ENCODE peak calls at places on chromosomes 5 and 9, in four cellular contexts. Q, D, L and B are unnamed samples.

GRCh38 chr9:97993000-97993399 is 9.9 kb downstream of the ANP32B start:
- DNase-seq in Q (no peak), D (no peak), L (no peak), B (no peak)

GRCh38 chr5:77073667-77074066 is 13.4 kb downstream of the ZBED3 start:
- DNase-seq in Q (peak), D (no peak), L (no peak), B (no peak)

GRCh38 chr9:125409637-125410521 is 148.3 kb downstream of the GAPVD1 start:
- DNase-seq in Q (peak), D (no peak), L (peak), B (no peak)

GRCh38 chr9:135137398-135137832 is 49.9 kb downstream of the OLFM1 start:
- DNase-seq in Q (no peak), D (no peak), L (no peak), B (no peak)

GRCh38 chr5:76579166-76579765 is 43.9 kb downstream of the F2RL2 start:
- DNase-seq in Q (no peak), D (no peak), L (no peak), B (no peak)

GRCh38 chr5:99331061-99331460 is 402.3 kb upstream of the CHD1 start:
- DNase-seq in Q (no peak), D (no peak), L (no peak), B (no peak)

GRCh38 chr5:156402387-156402921 is 75.5 kb downstream of the SGCD start:
- DNase-seq in Q (no peak), D (no peak), L (no peak), B (no peak)

GRCh38 chr5:81852277-81853004 is 101.5 kb upstream of the SSBP2 start:
- DNase-seq in Q (no peak), D (peak), L (peak), B (peak)

GRCh38 chr5:79573983-79574890 is 38.0 kb upstream of the TENT2 start:
- DNase-seq in Q (no peak), D (no peak), L (no peak), B (no peak)

GRCh38 chr9:126125577-126125976 is 201.1 kb upstream of the MVB12B start:
- DNase-seq in Q (no peak), D (no peak), L (no peak), B (no peak)

GRCh38 chr9:27117489-27118135 is 8.6 kb downstream of the TEK start:
- DNase-seq in Q (peak), D (peak), L (no peak), B (peak)

GRCh38 chr9:15146121-15146820 is 160.7 kb downstream of the TTC39B start:
- DNase-seq in Q (no peak), D (no peak), L (no peak), B (no peak)

GRCh38 chr9:15147471-15147870 is 159.5 kb downstream of the TTC39B start:
- DNase-seq in Q (no peak), D (no peak), L (no peak), B (no peak)

GRCh38 chr9:15144567-15145174 is 162.3 kb downstream of the TTC39B start:
- DNase-seq in Q (no peak), D (no peak), L (no peak), B (no peak)

GRCh38 chr9:15139467-15139866 is 167.5 kb downstream of the TTC39B start:
- DNase-seq in Q (no peak), D (no peak), L (no peak), B (no peak)

GRCh38 chr9:15142903-15143534 is 164.0 kb downstream of the TTC39B start:
- DNase-seq in Q (peak), D (no peak), L (no peak), B (no peak)
- H3K4me3 ChIP-seq in Q (no peak), D (no peak), L (no peak), B (no peak)

DNA sequence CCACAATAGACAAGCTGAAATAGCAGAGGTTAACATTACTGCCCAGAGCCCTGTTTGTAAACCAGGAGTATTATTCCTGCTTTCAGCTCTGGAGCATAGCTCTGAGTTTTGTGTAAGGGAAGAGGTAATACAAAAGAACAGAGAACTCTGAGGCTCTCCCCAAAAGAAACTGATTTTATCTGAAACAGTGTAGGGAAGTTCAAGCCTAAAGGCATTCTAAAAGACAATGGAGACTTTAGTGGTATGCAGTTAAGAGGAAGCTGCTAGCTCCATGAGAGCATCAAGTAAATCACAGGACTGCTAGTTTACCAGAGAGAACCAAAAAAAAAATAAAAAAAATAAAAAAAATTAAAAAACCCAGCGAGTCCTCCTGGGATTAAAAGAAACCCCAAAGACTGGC is 146.6 kb upstream of the PCSK5 start:
- DNase-seq in Q (no peak), D (no peak), L (no peak), B (no peak)
- TF ChIP-seq CTCF in Q (no peak), D (no peak), L (no peak), B (no peak)

GRCh38 chr5:179297026-179297425 is 48.2 kb downstream of the ADAMTS2 start:
- DNase-seq in Q (no peak), D (no peak), L (no peak), B (no peak)
- H3K27ac ChIP-seq in Q (no peak), D (no peak), L (no peak), B (no peak)

GRCh38 chr9:18829858-18830257 is 203.2 kb downstream of the SAXO1 start:
- DNase-seq in Q (no peak), D (no peak), L (no peak), B (no peak)
- H3K4me3 ChIP-seq in Q (no peak), D (no peak), L (no peak), B (no peak)

DNA sequence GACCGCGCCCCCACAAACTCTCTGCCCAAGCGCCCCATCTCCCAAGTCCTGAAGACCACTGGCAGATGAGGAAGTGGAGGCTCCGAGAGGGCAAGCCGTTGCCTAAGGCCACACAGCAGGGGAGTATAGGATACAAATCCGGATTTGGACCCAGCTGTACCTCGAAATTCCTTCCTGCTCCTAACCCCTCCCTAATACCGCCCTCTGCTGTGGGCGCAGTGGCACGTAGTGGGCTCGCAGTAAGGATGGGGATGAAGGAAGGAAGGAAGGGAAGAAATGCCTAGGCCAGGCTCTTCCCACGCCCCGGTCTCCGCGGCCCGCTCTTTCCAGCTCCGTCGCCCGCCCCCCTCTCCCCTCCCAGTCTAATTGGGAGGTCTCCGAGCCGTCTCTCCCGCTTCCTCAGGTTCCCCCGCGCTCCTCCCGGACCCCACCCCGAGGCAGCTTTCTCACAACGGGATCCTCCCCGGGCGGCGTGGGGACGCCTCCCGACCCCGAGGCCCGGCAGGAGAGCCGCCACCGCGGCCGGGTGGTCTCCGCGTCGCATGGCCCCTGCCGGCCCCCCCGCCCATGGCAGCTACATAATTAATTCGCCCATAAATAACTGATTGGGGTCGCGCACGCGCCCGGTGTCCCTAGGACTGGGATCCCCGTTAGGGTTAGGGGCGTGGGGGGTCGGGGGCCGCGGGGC is 138.9 kb downstream of the C9orf50 start:
- DNase-seq in Q (no peak), D (no peak), L (no peak), B (no peak)
- TF ChIP-seq CTCF in Q (peak), D (no peak), L (no peak), B (peak)

DNA sequence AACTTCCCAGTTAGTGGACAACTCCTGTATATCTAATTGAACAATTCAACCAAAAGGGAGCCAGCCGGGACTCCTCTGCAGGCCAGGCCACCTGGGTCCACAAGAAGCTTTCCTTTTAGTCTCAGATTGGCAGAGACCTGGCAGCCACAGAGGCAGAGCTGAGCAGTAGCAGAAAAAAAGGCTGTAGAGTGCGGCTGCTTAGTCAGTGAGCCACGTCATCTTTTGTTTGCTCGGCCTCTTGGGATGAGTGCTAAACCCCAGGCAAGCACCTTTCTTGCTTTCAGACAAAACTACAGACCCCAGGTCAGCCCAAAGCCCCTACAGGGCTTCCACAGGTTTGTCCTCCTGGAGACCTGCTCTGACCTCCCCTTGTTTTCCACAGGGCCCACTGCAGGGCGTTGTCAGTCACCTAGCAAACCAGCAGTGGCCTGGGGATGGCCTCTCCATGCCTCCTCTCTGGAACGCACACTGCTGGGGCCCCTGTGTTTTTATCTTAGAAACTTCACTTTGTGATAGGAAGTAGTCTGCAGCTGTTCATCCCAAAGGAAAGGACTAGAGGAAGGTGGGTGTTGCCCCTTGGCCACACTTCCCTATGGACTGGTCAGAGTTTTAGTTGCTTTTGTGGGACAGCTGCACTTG is 49.9 kb downstream of the SHB start:
- DNase-seq in Q (peak), D (no peak), L (no peak), B (peak)
- H3K27ac ChIP-seq in Q (peak), D (peak), L (no peak), B (peak)

DNA sequence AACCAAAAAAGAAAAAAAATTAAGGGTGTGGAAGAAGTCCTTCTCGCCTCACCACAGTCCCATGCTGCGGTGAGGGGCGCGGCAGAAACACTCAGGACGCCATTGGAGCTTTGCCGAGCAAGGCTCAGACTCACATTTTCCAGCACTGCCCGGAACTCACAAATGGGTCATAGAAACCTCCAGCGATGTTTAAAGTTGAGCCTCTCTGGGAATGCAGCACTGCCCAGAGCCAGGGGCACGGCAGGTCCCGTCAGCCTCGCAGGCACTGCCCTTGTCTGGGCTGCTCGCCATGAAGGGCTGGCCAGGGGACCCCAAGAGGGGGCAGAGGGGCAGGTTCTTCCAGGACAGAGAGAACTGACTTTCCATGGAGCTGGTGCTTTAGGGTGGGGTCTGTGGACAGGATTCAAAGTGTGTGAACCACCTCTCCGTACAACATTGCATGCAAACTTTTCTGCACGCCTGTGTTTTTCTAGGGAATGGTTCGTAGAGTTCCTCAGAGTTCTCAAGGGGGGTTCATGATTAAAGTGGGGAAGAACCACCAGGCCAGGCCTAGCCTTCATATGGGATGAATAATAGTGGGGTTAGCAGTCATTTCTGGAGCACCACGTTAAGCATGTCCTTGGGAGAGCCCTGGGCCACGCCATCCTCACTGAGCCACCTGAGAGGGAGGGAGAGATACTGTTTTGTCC is 38.4 kb downstream of the PRRX2 start:
- DNase-seq in Q (no peak), D (peak), L (no peak), B (no peak)
- H3K4me3 ChIP-seq in Q (no peak), D (no peak), L (no peak), B (no peak)

GRCh38 chr5:141095263-141095641 is 837 bp downstream of the PCDHB2 start:
- DNase-seq in Q (no peak), D (no peak), L (no peak), B (no peak)

GRCh38 chr5:141100243-141100805 is at the start of gene PCDHB3:
- DNase-seq in Q (no peak), D (no peak), L (peak), B (peak)

DNA sequence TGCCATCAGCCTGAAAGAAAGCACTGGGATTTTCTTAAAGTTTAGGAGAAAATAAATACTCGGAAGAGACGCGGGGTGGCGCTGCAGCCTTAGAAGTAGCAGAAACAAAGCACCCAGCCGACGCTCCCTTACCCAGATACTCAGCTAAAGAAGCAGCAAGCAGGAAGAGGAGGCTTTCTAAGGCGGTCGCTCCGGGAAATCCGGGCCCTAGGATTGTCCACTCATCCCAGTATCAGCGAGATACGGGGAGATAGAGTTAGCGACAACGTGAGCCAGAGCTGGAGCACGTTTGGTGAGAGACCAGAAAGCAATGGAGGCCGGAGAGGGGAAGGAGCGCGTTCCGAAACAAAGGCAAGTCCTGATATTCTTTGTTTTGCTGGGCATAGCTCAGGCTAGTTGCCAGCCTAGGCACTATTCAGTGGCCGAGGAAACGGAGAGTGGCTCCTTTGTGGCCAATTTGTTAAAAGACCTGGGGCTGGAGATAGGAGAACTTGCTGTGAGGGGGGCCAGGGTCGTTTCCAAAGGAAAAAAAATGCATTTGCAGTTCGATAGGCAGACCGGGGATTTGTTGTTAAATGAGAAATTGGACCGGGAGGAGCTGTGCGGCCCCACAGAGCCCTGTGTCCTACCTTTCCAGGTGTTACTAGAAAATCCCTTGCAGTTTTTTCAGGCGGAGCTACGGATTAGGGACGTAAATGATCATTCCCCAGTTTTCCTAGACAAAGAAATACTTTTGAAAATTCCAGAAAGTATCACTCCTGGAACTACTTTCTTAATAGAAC is at the start of gene PCDHB2:
- DNase-seq in Q (no peak), D (no peak), L (peak), B (no peak)
- TF ChIP-seq CTCF in Q (peak), D (no peak), L (peak), B (peak)

GRCh38 chr5:56405536-56405935 is 172.4 kb upstream of the ANKRD55 start:
- DNase-seq in Q (no peak), D (no peak), L (no peak), B (no peak)

GRCh38 chr5:56409331-56410190 is 176.4 kb upstream of the ANKRD55 start:
- DNase-seq in Q (peak), D (no peak), L (no peak), B (no peak)

GRCh38 chr5:56406838-56407237 is 173.7 kb upstream of the ANKRD55 start:
- DNase-seq in Q (no peak), D (no peak), L (no peak), B (no peak)

GRCh38 chr5:56405116-56405515 is 172.0 kb upstream of the ANKRD55 start:
- DNase-seq in Q (no peak), D (no peak), L (no peak), B (no peak)

DNA sequence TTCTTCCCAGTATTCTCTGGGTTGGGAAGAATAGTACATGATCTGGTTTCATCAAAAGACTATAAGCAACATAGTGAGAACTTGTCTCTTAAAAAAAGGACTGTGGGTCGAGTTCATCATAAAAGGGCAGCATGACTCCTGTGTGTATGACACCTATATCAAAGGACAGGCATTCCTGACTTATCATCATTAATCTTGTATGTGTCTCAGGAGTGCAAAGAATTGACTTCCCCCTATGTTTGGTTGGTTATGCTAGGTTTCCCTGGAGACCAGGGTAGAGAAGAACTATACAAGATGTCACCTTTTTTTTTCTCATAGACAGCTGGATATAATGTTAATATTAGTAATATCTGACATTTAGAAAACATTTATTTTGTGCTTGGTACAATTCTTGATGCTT is 173.1 kb upstream of the ANKRD55 start:
- DNase-seq in Q (no peak), D (no peak), L (no peak), B (no peak)
- H3K27ac ChIP-seq in Q (no peak), D (no peak), L (no peak), B (no peak)